ENCODE peak calls at places on chromosomes 3 and 15, in eight cellular contexts. U is AG04450; H is GM06990; E is AG09319; B is HCT116; L is lung; T is heart left ventricle; W is CD4-positive, alpha-beta T cell. I is an unnamed sample.

GRCh38 chr3:55434789-55435188 is 52.3 kb downstream of the WNT5A start:
- DNase-seq in U (no peak), H (no peak), E (no peak), B (no peak), L (no peak), T (no peak), W (no peak), I (peak; percentile 18)

GRCh38 chr3:5011555-5012256 is 32.5 kb downstream of the BHLHE40 start:
- DNase-seq in U (no peak), H (peak; percentile 89), E (no peak), B (no peak), L (no peak), T (no peak), W (no peak), I (no peak)

GRCh38 chr3:197907196-197907595 is 42.8 kb upstream of the RPL35A start:
- DNase-seq in U (no peak), H (no peak), E (no peak), B (no peak), L (no peak), T (no peak), W (no peak), I (peak; percentile 8)

GRCh38 chr3:114299925-114300624 is 6.2 kb downstream of the TIGIT start:
- DNase-seq in U (no peak), H (no peak), E (no peak), B (no peak), L (no peak), T (no peak), W (no peak), I (no peak)

GRCh38 chr3:127265581-127265981 is 22.3 kb downstream of the PRR20G start:
- DNase-seq in U (no peak), H (no peak), E (no peak), B (no peak), L (no peak), T (no peak), W (no peak), I (no peak)

GRCh38 chr3:183800221-183800863 is 25.0 kb downstream of the MAP6D1 start:
- DNase-seq in U (no peak), H (no peak), E (no peak), B (no peak), L (no peak), T (no peak), W (no peak), I (no peak)

GRCh38 chr3:28726840-28727239 is 378.2 kb upstream of the AZI2 start:
- DNase-seq in U (no peak), H (no peak), E (no peak), B (peak; percentile 44), L (peak; percentile 49), T (peak; percentile 60), W (no peak), I (peak; percentile 27)

GRCh38 chr3:68256635-68257034 is 602.2 kb upstream of the SUCLG2 start:
- DNase-seq in U (no peak), H (no peak), E (no peak), B (no peak), L (no peak), T (no peak), W (peak; percentile 13), I (no peak)

GRCh38 chr3:23161896-23162570 is 41.1 kb upstream of the UBE2E2 start:
- DNase-seq in U (no peak), H (peak; percentile 32), E (no peak), B (no peak), L (no peak), T (no peak), W (no peak), I (no peak)

GRCh38 chr15:55108858-55109518 is 87.8 kb downstream of the RSL24D1 start:
- DNase-seq in U (no peak), H (peak; percentile 2), E (no peak), B (peak; percentile 36), L (peak; percentile 57), T (peak; percentile 35), W (peak; percentile 28), I (peak; percentile 44)

GRCh38 chr15:36903922-36904479 is 196.3 kb downstream of the MEIS2 start:
- DNase-seq in U (no peak), H (no peak), E (no peak), B (no peak), L (no peak), T (no peak), W (no peak), I (no peak)

GRCh38 chr3:127062926-127063325 is 80.0 kb downstream of the PLXNA1 start:
- DNase-seq in U (no peak), H (no peak), E (no peak), B (no peak), L (no peak), T (no peak), W (no peak), I (no peak)

GRCh38 chr15:80449825-80450224 is 45.6 kb downstream of the ARNT2 start:
- DNase-seq in U (no peak), H (no peak), E (no peak), B (no peak), L (no peak), T (no peak), W (no peak), I (no peak)

GRCh38 chr3:12070098-12070497 is 65.9 kb downstream of the SYN2 start:
- DNase-seq in U (no peak), H (no peak), E (no peak), B (no peak), L (no peak), T (no peak), W (no peak), I (no peak)

GRCh38 chr3:49283997-49284396 is 7.0 kb upstream of the C3orf62 start:
- DNase-seq in U (no peak), H (no peak), E (no peak), B (no peak), L (no peak), T (no peak), W (no peak), I (no peak)

GRCh38 chr3:57130426-57131209 is 34.5 kb downstream of the IL17RD start:
- DNase-seq in U (no peak), H (no peak), E (no peak), B (no peak), L (no peak), T (peak; percentile 43), W (no peak), I (peak; percentile 25)

GRCh38 chr3:29683306-29683993 is 402.6 kb downstream of the RBMS3 start:
- DNase-seq in U (no peak), H (peak; percentile 39), E (no peak), B (no peak), L (no peak), T (no peak), W (no peak), I (peak; percentile 95)

GRCh38 chr15:56765252-56765651 is 31.9 kb upstream of the ZNF280D start:
- DNase-seq in U (no peak), H (no peak), E (no peak), B (no peak), L (no peak), T (no peak), W (no peak), I (peak; percentile 65)

GRCh38 chr3:12998648-12999047 is 74.6 kb downstream of the IQSEC1 start:
- DNase-seq in U (no peak), H (no peak), E (no peak), B (no peak), L (no peak), T (no peak), W (no peak), I (no peak)

DNA sequence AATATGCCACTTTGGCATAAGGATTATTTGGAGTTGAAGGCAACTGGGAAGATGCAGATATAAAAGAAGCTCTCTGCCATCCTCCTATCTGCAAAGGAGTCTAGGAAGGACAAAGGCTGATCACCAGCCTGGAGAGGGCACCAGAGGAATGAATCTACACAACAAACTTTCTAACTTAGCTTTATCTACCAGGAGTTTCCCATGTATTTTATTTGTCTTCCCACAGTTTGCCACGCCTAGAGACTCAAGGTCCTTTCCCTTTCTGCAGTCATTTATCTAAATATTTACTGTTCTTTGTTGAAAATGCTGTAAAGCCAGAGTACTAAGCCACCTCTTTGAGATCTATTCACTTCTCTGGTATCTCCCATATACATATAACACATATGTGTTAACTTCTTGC is 32.2 kb downstream of the GPR176 start:
- DNase-seq in U (no peak), H (no peak), E (peak; percentile 31), B (peak; percentile 3), L (no peak), T (no peak), W (no peak), I (peak; percentile 58)
- TF ChIP-seq CTCF in U (peak; percentile 37), H (peak; percentile 36), E (peak; percentile 49), B (peak; percentile 15), L (no peak), T (peak; percentile 18), W (no peak), I (peak; percentile 46)

GRCh38 chr3:27252646-27253045 is 116.5 kb downstream of the NEK10 start:
- DNase-seq in U (no peak), H (no peak), E (no peak), B (no peak), L (no peak), T (no peak), W (no peak), I (no peak)
- TF ChIP-seq CTCF in U (no peak), H (no peak), E (no peak), B (no peak), L (no peak), T (no peak), W (no peak), I (no peak)

DNA sequence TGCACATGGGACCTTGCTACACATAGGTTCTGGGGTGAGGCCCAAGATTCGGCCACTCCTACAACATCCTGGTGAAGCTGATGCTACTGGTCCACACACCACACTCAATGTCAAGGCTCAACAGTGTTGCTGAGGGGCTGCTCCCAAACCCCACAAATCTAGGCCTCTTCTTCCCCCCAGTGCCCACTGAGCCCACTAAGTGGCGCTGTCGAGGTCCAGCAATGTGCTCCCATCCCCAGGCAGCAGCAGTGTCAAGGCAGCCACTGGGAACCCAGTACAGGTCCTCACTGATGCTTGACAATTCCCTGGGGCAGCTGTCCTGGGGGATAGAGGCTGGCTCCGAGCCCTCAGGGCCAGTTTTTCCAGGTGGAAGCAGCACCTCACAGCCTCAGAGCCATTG is 21.5 kb downstream of the SCN5A start:
- DNase-seq in U (no peak), H (no peak), E (no peak), B (no peak), L (no peak), T (no peak), W (no peak), I (no peak)
- TF ChIP-seq CTCF in U (peak; percentile 39), H (peak; percentile 67), E (peak; percentile 40), B (peak; percentile 88), L (no peak), T (peak; percentile 22), W (no peak), I (peak; percentile 52)

GRCh38 chr15:48721061-48721810 is 75.7 kb upstream of the FBN1 start:
- DNase-seq in U (no peak), H (no peak), E (no peak), B (no peak), L (no peak), T (no peak), W (no peak), I (peak; percentile 82)

GRCh38 chr15:48718646-48719045 is 73.1 kb upstream of the FBN1 start:
- DNase-seq in U (no peak), H (no peak), E (no peak), B (no peak), L (no peak), T (peak; percentile 36), W (no peak), I (peak; percentile 73)

GRCh38 chr15:48720646-48721045 is 75.1 kb upstream of the FBN1 start:
- DNase-seq in U (no peak), H (no peak), E (no peak), B (no peak), L (no peak), T (no peak), W (no peak), I (peak; percentile 65)

GRCh38 chr15:48719668-48720067 is 74.2 kb upstream of the FBN1 start:
- DNase-seq in U (no peak), H (no peak), E (no peak), B (no peak), L (no peak), T (no peak), W (no peak), I (no peak)

GRCh38 chr15:48717458-48717857 is 71.9 kb upstream of the FBN1 start:
- DNase-seq in U (no peak), H (no peak), E (no peak), B (no peak), L (no peak), T (no peak), W (no peak), I (peak; percentile 72)
- TF ChIP-seq CTCF in U (peak; percentile 52), H (no peak), E (peak; percentile 39), B (no peak), L (no peak), T (no peak), W (no peak), I (peak; percentile 59)